ENCODE peak calls at places on chromosomes 7 and 10, in four cellular contexts. Y is GM12865, M is RWPE1, P is HCT116. B is an unnamed sample.

GRCh38 chr7:63042730-63043511 is 955.7 kb upstream of the ZNF722 start:
- DNase-seq in Y (no peak), M (no peak), P (no peak), B (no peak)

GRCh38 chr10:76543655-76544054 is 1094.0 kb downstream of the KCNMA1 start:
- DNase-seq in Y (no peak), M (no peak), P (no peak), B (no peak)

GRCh38 chr10:60989400-60989876 is 45.5 kb upstream of the RHOBTB1 start:
- DNase-seq in Y (peak), M (peak), P (no peak), B (peak)

GRCh38 chr7:50307368-50308012 is 3.0 kb downstream of the IKZF1 start:
- DNase-seq in Y (peak), M (no peak), P (no peak), B (peak)

GRCh38 chr7:132738254-132738653 is 162.0 kb upstream of the PLXNA4 start:
- DNase-seq in Y (no peak), M (peak), P (peak), B (no peak)

GRCh38 chr10:127999801-128000200 is 92.9 kb downstream of the PTPRE start:
- DNase-seq in Y (no peak), M (no peak), P (no peak), B (no peak)

GRCh38 chr10:75450062-75450429 is 18.6 kb downstream of the LRMDA start:
- DNase-seq in Y (no peak), M (no peak), P (no peak), B (no peak)

GRCh38 chr10:72045586-72045985 is 42.8 kb downstream of the SPOCK2 start:
- DNase-seq in Y (no peak), M (no peak), P (no peak), B (no peak)

GRCh38 chr7:120274899-120275298 is 1.9 kb downstream of the KCND2 start:
- DNase-seq in Y (no peak), M (no peak), P (no peak), B (no peak)

GRCh38 chr10:133160813-133161471 is 923 bp downstream of the KNDC1 start:
- DNase-seq in Y (no peak), M (no peak), P (no peak), B (no peak)

GRCh38 chr10:48533951-48534720 is 70.7 kb downstream of the ARHGAP22 start:
- DNase-seq in Y (no peak), M (no peak), P (no peak), B (no peak)

GRCh38 chr7:157986051-157986450 is 601.6 kb downstream of the PTPRN2 start:
- DNase-seq in Y (no peak), M (no peak), P (no peak), B (no peak)